ENCODE peak calls at places on chromosomes 5 and 9, in ten cellular contexts. I is prostate gland, A is tibial artery, S is spleen, Z is neural progenitor cell, C is WTC11, O is fibroblast of pulmonary artery, V is A549, U is right atrium auricular region, B is glutamatergic neuron. D is an unnamed sample.

GRCh38 chr5:91998774-91999173 is 615.7 kb upstream of the ARRDC3 start:
- DNase-seq in A (no peak), S (no peak), V (no peak), U (no peak), O (no peak), B (no peak), Z (no peak), I (no peak), C (peak), D (no peak)

GRCh38 chr9:69134412-69134811 is 39.7 kb upstream of the TJP2 start:
- DNase-seq in Z (no peak), S (no peak), I (peak), A (no peak), U (no peak), C (no peak), V (no peak), O (no peak), B (no peak), D (no peak)

GRCh38 chr9:129330711-129331279 is 152.7 kb upstream of the IER5L start:
- DNase-seq in B (no peak), C (no peak), A (no peak), U (no peak), V (no peak), O (peak), I (no peak), Z (no peak), S (no peak), D (no peak)

GRCh38 chr9:4814913-4815312 is 22.2 kb downstream of the RCL1 start:
- DNase-seq in I (no peak), O (no peak), C (no peak), A (no peak), Z (no peak), B (no peak), U (no peak), V (no peak), S (no peak), D (no peak)

GRCh38 chr9:133114451-133114885 is 6.6 kb downstream of the RALGDS start:
- DNase-seq in S (peak), Z (no peak), A (peak), B (peak), V (no peak), O (no peak), C (no peak), U (no peak), I (no peak), D (peak)

GRCh38 chr9:115944166-115944948 is 209.2 kb upstream of the PAPPA start:
- DNase-seq in B (peak), C (no peak), U (peak), O (peak), S (no peak), A (peak), Z (peak), V (peak), I (peak), D (no peak)

GRCh38 chr5:145697251-145698016 is 137.7 kb downstream of the PRELID2 start:
- DNase-seq in C (peak), Z (peak), S (no peak), B (peak), A (no peak), I (no peak), V (peak), O (peak), U (no peak), D (no peak)

GRCh38 chr9:5073701-5074100 is 88.6 kb downstream of the JAK2 start:
- DNase-seq in O (no peak), U (no peak), B (no peak), Z (no peak), V (no peak), I (no peak), A (no peak), S (no peak), C (no peak), D (no peak)

GRCh38 chr5:138466058-138466899 is 1.0 kb downstream of the EGR1 start:
- DNase-seq in U (peak), A (no peak), C (no peak), V (no peak), Z (no peak), B (no peak), S (peak), O (peak), I (peak), D (no peak)

GRCh38 chr9:3719286-3719685 is 193.5 kb upstream of the RFX3 start:
- DNase-seq in O (peak), V (no peak), B (no peak), I (no peak), U (no peak), S (no peak), C (no peak), A (no peak), Z (no peak), D (no peak)

GRCh38 chr5:14316471-14316870 is 173.3 kb downstream of the TRIO start:
- DNase-seq in V (no peak), Z (no peak), B (no peak), I (no peak), O (peak), U (no peak), S (no peak), C (no peak), A (no peak), D (no peak)

GRCh38 chr5:167699434-167699833 is 592.0 kb upstream of the WWC1 start:
- DNase-seq in I (peak), O (peak), B (no peak), A (no peak), U (no peak), Z (peak), C (no peak), S (no peak), V (peak), D (no peak)

GRCh38 chr9:136021171-136021890 is 60.2 kb upstream of the UBAC1 start:
- DNase-seq in Z (no peak), S (no peak), V (no peak), A (no peak), O (no peak), U (no peak), B (no peak), C (peak), I (no peak), D (no peak)

GRCh38 chr5:174816858-174817257 is 92.5 kb downstream of the MSX2 start:
- DNase-seq in V (no peak), I (no peak), O (no peak), U (no peak), B (no peak), S (no peak), A (no peak), Z (peak), C (no peak), D (no peak)

GRCh38 chr9:121698627-121699270 is 47.3 kb downstream of the DAB2IP start:
- DNase-seq in S (peak), V (no peak), A (no peak), I (no peak), O (peak), B (peak), Z (peak), C (peak), U (no peak), D (no peak)

GRCh38 chr5:74020488-74020887 is 394.5 kb downstream of the ARHGEF28 start:
- DNase-seq in U (no peak), C (no peak), Z (no peak), V (no peak), S (no peak), O (no peak), I (no peak), A (no peak), B (no peak), D (no peak)

GRCh38 chr5:135238622-135239460 is 160.2 kb downstream of the MACROH2A1 start:
- DNase-seq in O (no peak), I (no peak), A (peak), B (no peak), Z (no peak), U (peak), C (no peak), S (peak), V (no peak), D (peak)

GRCh38 chr5:9467199-9468069 is 78.4 kb downstream of the SEMA5A start:
- DNase-seq in Z (no peak), B (no peak), U (no peak), S (no peak), C (no peak), V (no peak), O (no peak), A (no peak), I (peak), D (no peak)

GRCh38 chr9:129258124-129258822 is 80.2 kb upstream of the IER5L start:
- DNase-seq in S (peak), V (peak), U (peak), Z (peak), B (peak), O (peak), A (peak), I (peak), C (peak), D (no peak)

GRCh38 chr5:110150199-110150598 is 460.5 kb downstream of the MAN2A1 start:
- DNase-seq in B (no peak), V (no peak), Z (no peak), I (no peak), C (no peak), U (no peak), S (no peak), A (no peak), O (peak), D (no peak)

GRCh38 chr5:168270446-168270845 is 21.0 kb upstream of the WWC1 start:
- DNase-seq in B (no peak), A (no peak), U (no peak), I (no peak), S (no peak), C (no peak), Z (no peak), O (peak), V (no peak), D (no peak)

GRCh38 chr5:141680751-141681201 is 1.3 kb downstream of the ARAP3 start:
- DNase-seq in C (peak), B (peak), A (no peak), S (no peak), U (peak), Z (peak), V (no peak), I (no peak), O (peak), D (no peak)

GRCh38 chr5:141517902-141518610 is 29.2 kb downstream of the PCDHGC5 start:
- DNase-seq in O (no peak), C (no peak), A (no peak), V (no peak), S (peak), Z (no peak), I (no peak), U (no peak), B (no peak), D (no peak)

GRCh38 chr9:95810133-95810532 is 65.4 kb upstream of the ERCC6L2 start:
- DNase-seq in Z (no peak), O (no peak), C (no peak), I (no peak), B (no peak), S (no peak), V (no peak), U (no peak), A (no peak), D (no peak)
- TF ChIP-seq CTCF in Z (no peak), O (no peak), C (no peak), I (no peak), B (no peak), S (no peak), V (no peak), U (no peak), A (no peak), D (no peak)

GRCh38 chr9:127541865-127542264 is 70.2 kb upstream of the STXBP1 start:
- DNase-seq in V (no peak), C (no peak), O (peak), I (no peak), S (no peak), U (peak), A (peak), Z (no peak), B (no peak), D (no peak)

GRCh38 chr9:127541176-127541575 is 70.9 kb upstream of the STXBP1 start:
- DNase-seq in S (no peak), Z (no peak), U (no peak), I (no peak), C (no peak), V (no peak), B (no peak), A (no peak), O (no peak), D (no peak)

GRCh38 chr9:127539982-127540663 is 72.0 kb upstream of the STXBP1 start:
- DNase-seq in C (no peak), V (no peak), S (no peak), B (no peak), I (peak), A (no peak), U (no peak), Z (no peak), O (no peak), D (no peak)

GRCh38 chr9:127539259-127539981 is 72.7 kb upstream of the STXBP1 start:
- DNase-seq in B (no peak), I (no peak), C (no peak), U (no peak), Z (no peak), O (no peak), S (no peak), A (no peak), V (no peak), D (no peak)

GRCh38 chr9:127540664-127541041 is 71.4 kb upstream of the STXBP1 start:
- DNase-seq in S (no peak), B (no peak), C (peak), Z (peak), U (no peak), I (peak), V (no peak), O (no peak), A (no peak), D (no peak)
- TF ChIP-seq CTCF in S (no peak), B (no peak), C (no peak), Z (peak), U (no peak), I (no peak), V (no peak), O (no peak), A (no peak), D (peak)

DNA sequence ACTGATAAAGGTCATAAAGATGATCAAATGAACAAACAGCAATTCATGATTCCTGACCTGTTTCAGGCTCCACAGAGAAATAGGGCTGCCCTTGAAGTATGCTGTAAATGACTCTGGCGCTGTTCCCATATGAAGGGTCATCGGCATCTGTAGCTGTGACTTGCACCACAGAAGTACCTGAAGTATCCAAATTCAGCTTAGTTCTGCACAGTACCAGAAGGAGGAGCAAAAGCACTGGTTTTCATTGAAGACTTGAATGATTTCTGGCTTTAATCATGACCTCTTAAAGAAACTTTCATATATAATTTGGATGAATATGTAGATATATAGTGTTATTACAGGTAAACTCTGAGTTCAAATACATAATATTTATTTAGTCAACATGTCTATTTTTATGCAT is 109.1 kb downstream of the CDH10 start:
- DNase-seq in C (no peak), V (no peak), S (no peak), O (no peak), I (no peak), A (no peak), B (no peak), U (no peak), Z (peak), D (no peak)
- TF ChIP-seq CTCF in C (no peak), V (no peak), S (no peak), O (no peak), I (no peak), A (no peak), B (no peak), U (no peak), Z (peak), D (no peak)

GRCh38 chr5:22473865-22474264 is 379.3 kb downstream of the CDH12 start:
- DNase-seq in B (no peak), A (no peak), Z (no peak), C (no peak), O (peak), V (no peak), S (no peak), I (no peak), U (no peak), D (no peak)
- TF ChIP-seq CTCF in B (no peak), A (no peak), Z (no peak), C (no peak), O (no peak), V (no peak), S (no peak), I (no peak), U (no peak), D (no peak)

GRCh38 chr5:112366987-112367386 is 52.1 kb downstream of the EPB41L4A start:
- DNase-seq in O (no peak), I (no peak), S (no peak), Z (peak), U (no peak), V (peak), B (no peak), C (peak), A (no peak), D (no peak)
- TF ChIP-seq CTCF in O (peak), I (no peak), S (no peak), Z (peak), U (no peak), V (no peak), B (peak), C (no peak), A (no peak), D (peak)

DNA sequence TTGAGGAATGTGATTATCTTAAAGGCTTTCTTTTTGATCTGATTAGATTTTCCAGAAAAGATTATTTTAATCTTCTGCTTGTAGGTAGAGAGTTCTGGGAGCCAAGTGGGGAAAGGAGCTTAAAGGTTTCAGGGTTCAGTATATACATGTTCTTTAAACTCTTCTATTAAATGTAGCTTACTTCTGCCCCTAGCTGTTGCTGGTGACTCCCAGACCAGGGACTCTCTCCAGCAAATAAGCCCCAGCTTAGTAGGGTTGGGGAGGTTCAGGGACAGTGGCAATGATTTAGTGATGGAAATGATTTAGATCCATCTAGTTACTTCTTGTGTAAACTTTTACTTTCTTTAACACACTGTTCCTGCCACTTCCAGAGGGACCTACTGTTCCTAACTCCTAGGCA is 72.2 kb downstream of the SLC12A2 start:
- DNase-seq in A (no peak), U (no peak), O (no peak), Z (peak), V (no peak), B (no peak), S (no peak), I (no peak), C (no peak), D (no peak)
- TF ChIP-seq CTCF in A (no peak), U (no peak), O (peak), Z (no peak), V (no peak), B (no peak), S (no peak), I (no peak), C (no peak), D (no peak)

DNA sequence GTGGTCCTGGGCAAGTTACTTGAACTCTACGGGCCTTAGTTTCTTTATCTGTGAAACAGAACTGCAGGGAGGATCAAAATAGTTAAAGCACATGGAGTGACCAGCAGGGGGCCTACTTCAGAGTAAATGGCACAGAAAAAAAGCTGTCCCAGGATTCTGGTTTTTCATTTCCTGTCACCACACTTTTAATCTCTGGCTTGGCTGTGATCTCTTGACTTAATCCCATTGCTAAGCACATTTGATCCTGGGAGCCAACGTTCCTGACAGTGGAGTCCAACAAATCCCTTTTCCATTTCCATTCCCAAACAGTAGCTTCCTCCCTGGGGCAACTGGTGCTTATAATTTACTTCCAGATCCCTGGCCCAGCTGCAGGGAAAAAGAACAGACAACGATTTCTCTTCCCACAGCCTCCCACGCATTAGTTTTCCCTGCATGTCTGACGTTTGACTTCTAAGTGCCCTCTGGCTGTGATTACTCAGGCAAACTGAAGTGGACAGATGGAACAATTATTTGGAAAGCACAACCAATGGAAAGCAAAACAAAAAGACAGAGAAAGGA is 136.5 kb upstream of the STK32A start:
- DNase-seq in B (peak), C (peak), O (peak), U (no peak), V (peak), Z (peak), I (no peak), A (no peak), S (no peak), D (no peak)
- TF ChIP-seq CTCF in B (peak), C (peak), O (peak), U (peak), V (no peak), Z (peak), I (peak), A (no peak), S (peak), D (peak)

GRCh38 chr5:82164957-82165698 is 113.0 kb downstream of the RPS23 start:
- DNase-seq in V (peak), A (no peak), I (peak), S (no peak), O (peak), C (peak), U (no peak), B (peak), Z (peak), D (no peak)
- TF ChIP-seq CTCF in V (no peak), A (no peak), I (no peak), S (no peak), O (no peak), C (no peak), U (no peak), B (no peak), Z (no peak), D (no peak)

GRCh38 chr9:88514247-88514646 is 20.7 kb upstream of the NXNL2 start:
- DNase-seq in A (peak), O (no peak), S (no peak), U (no peak), V (no peak), B (no peak), C (no peak), Z (no peak), I (no peak), D (peak)

GRCh38 chr9:88511906-88512305 is 23.1 kb upstream of the NXNL2 start:
- DNase-seq in V (no peak), A (no peak), I (no peak), Z (no peak), U (no peak), C (no peak), O (no peak), S (no peak), B (no peak), D (peak)
- TF ChIP-seq CTCF in V (no peak), A (no peak), I (no peak), Z (no peak), U (no peak), C (no peak), O (no peak), S (no peak), B (no peak), D (no peak)

DNA sequence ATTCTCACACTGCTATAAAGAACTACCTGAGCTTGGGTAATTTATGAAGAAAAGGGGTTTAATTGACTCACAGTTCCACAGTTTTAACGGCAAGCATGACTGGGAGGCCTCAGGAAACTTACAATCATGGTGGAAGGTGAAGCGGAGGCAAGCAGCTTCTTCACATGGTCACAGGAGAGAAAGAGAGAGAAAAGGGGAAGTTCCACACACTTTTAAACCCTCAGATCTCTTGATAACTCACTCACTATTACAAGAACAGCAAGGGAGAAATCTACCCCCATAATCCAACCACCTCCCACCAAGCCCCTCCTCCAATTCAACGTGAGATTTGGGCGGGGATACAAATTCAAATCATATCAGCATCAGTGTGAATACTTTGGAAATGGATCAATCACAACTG is 133.3 kb upstream of the SLC30A5 start:
- DNase-seq in U (no peak), B (no peak), O (no peak), S (no peak), C (no peak), A (no peak), V (no peak), I (no peak), Z (no peak), D (no peak)
- TF ChIP-seq CTCF in U (no peak), B (no peak), O (no peak), S (no peak), C (no peak), A (no peak), V (no peak), I (no peak), Z (no peak), D (no peak)